ENCODE peak calls at places on chromosomes 5 and 9, in four cellular contexts. W, D, Z and N are unnamed samples.

GRCh38 chr9:134475051-134475790 is 149.0 kb downstream of the RXRA start:
- DNase-seq in Z (peak; percentile 79), W (no peak), D (peak; percentile 84), N (no peak)

GRCh38 chr9:79883073-79883645 is 311.4 kb downstream of the TLE4 start:
- DNase-seq in W (no peak), D (no peak), Z (no peak), N (no peak)

GRCh38 chr9:76725181-76725580 is 39.1 kb upstream of the PCA3 start:
- DNase-seq in Z (no peak), D (no peak), W (no peak), N (no peak)

GRCh38 chr5:174721522-174722432 is 2.6 kb upstream of the MSX2 start:
- DNase-seq in Z (no peak), W (no peak), D (no peak), N (no peak)

GRCh38 chr5:122517091-122517490 is 205.1 kb downstream of the SNCAIP start:
- DNase-seq in W (no peak), D (no peak), Z (no peak), N (no peak)

GRCh38 chr9:504921-505821 is 290.5 kb downstream of the DOCK8 start:
- DNase-seq in W (no peak), D (peak; percentile 2), Z (peak; percentile 46), N (no peak)

GRCh38 chr5:72628771-72629313 is 121.6 kb upstream of the ZNF366 start:
- DNase-seq in D (no peak), Z (no peak), W (no peak), N (no peak)

GRCh38 chr5:137370511-137371071 is 128.5 kb downstream of the SPOCK1 start:
- DNase-seq in Z (no peak), W (no peak), D (no peak), N (no peak)

GRCh38 chr5:170648546-170648945 is 135.0 kb upstream of the GABRP start:
- DNase-seq in W (no peak), D (peak; percentile 70), Z (no peak), N (no peak)

GRCh38 chr5:107580902-107581823 is 89.6 kb downstream of the EFNA5 start:
- DNase-seq in W (no peak), Z (no peak), D (peak; percentile 59), N (peak; percentile 25)

GRCh38 chr5:9196403-9197224 is 349.3 kb downstream of the SEMA5A start:
- DNase-seq in W (peak; percentile 42), D (peak; percentile 88), Z (no peak), N (peak; percentile 63)

GRCh38 chr9:80555782-80556325 is 984.1 kb downstream of the TLE4 start:
- DNase-seq in W (no peak), D (peak; percentile 53), Z (no peak), N (no peak)

GRCh38 chr5:57172466-57172961 is 1.3 kb upstream of the GPBP1 start:
- DNase-seq in Z (peak; percentile 51), D (peak; percentile 50), W (no peak), N (no peak)

GRCh38 chr5:132487095-132487428 is 3.5 kb downstream of the IRF1 start:
- DNase-seq in W (no peak), D (no peak), Z (peak; percentile 1), N (no peak)

GRCh38 chr9:71485306-71485705 is 283.0 kb downstream of the CEMIP2 start:
- DNase-seq in W (no peak), D (no peak), Z (no peak), N (no peak)

GRCh38 chr9:116087246-116087645 is 66.3 kb upstream of the PAPPA start:
- DNase-seq in Z (no peak), W (peak; percentile 42), D (peak; percentile 96), N (no peak)

GRCh38 chr9:84271004-84271886 is 69.3 kb downstream of the SLC28A3 start:
- DNase-seq in Z (peak; percentile 15), W (peak; percentile 26), D (peak; percentile 89), N (peak; percentile 13)

GRCh38 chr5:73693573-73694061 is 67.6 kb downstream of the ARHGEF28 start:
- DNase-seq in D (peak; percentile 74), W (peak; percentile 18), Z (peak; percentile 58), N (no peak)

GRCh38 chr5:50744761-50745160 is 78.3 kb downstream of the PARP8 start:
- DNase-seq in W (peak; percentile 23), D (peak; percentile 65), Z (no peak), N (peak; percentile 28)

GRCh38 chr5:160269017-160269416 is 39.7 kb downstream of the FABP6 start:
- DNase-seq in D (peak; percentile 86), W (peak; percentile 56), Z (peak; percentile 76), N (no peak)

GRCh38 chr9:97751510-97751909 is 54.4 kb upstream of the XPA start:
- DNase-seq in D (no peak), W (no peak), Z (no peak), N (no peak)

GRCh38 chr9:96567203-96567700 is 52.4 kb downstream of the CDC14B start:
- DNase-seq in Z (no peak), D (peak; percentile 35), W (no peak), N (no peak)

GRCh38 chr9:122186301-122186700 is 26.6 kb downstream of the MORN5 start:
- DNase-seq in W (no peak), Z (peak; percentile 69), D (no peak), N (no peak)

GRCh38 chr9:81519816-81520215 is 169.5 kb downstream of the TLE1 start:
- DNase-seq in W (no peak), D (no peak), Z (no peak), N (no peak)

GRCh38 chr5:138264183-138264582 is 10.2 kb downstream of the GFRA3 start:
- DNase-seq in W (no peak), Z (no peak), D (no peak), N (no peak)

GRCh38 chr5:11335881-11336760 is 568.1 kb downstream of the CTNND2 start:
- DNase-seq in Z (no peak), W (no peak), D (no peak), N (no peak)

GRCh38 chr5:128667148-128667547 is 129.1 kb upstream of the FBN2 start:
- DNase-seq in D (peak; percentile 54), W (no peak), Z (no peak), N (no peak)

GRCh38 chr5:128668921-128669320 is 130.9 kb upstream of the FBN2 start:
- DNase-seq in Z (no peak), D (no peak), W (no peak), N (no peak)

GRCh38 chr5:128667751-128668150 is 129.7 kb upstream of the FBN2 start:
- DNase-seq in W (no peak), D (no peak), Z (no peak), N (no peak)

GRCh38 chr5:128662998-128663397 is 125.0 kb upstream of the FBN2 start:
- DNase-seq in D (no peak), W (no peak), Z (no peak), N (no peak)

DNA sequence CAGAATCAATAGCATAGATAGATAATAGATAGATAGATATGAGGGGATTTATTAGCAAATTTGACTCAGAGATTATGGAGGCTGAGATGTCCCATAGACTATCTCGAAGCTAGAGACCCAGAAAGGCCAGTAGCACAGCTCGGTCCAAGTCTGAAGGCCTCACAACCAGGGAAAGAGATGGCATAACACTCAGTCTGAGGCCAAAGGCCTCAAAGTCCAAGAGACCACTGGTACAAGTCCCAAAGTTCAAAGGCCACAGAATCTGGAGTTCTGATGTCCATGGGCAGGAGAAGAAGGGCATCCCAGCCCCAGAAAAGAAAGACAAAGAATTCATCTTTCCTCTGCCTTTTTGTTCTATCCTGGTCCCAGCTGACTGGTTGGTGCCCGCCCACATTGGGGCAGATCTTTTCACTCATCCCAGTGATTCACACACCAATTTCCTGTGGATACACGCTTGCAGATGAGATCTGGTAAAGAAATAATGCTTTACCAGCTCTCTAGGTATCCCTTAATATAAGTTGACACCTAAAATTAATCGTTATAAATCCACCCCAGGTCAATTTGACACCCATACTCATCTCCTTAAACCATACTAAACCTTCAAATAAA is 127.8 kb upstream of the FBN2 start:
- DNase-seq in Z (no peak), W (no peak), D (no peak), N (no peak)
- H3K4me3 ChIP-seq in Z (no peak overlapping the region), W (no peak overlapping the region), D (no peak overlapping the region), N (no peak overlapping the region)

GRCh38 chr9:101484046-101484445 is 48.5 kb upstream of the ALDOB start:
- DNase-seq in W (no peak), Z (no peak), D (no peak), N (no peak)

GRCh38 chr9:101487443-101487855 is 46.2 kb upstream of the RNF20 start:
- DNase-seq in W (no peak), Z (peak; percentile 15), D (no peak), N (no peak)

GRCh38 chr9:101485873-101486692 is 47.6 kb upstream of the RNF20 start:
- DNase-seq in D (peak; percentile 42), W (no peak), Z (peak; percentile 73), N (no peak)

GRCh38 chr9:101481296-101481695 is 45.7 kb upstream of the ALDOB start:
- DNase-seq in Z (no peak), D (no peak), W (no peak), N (no peak)

GRCh38 chr9:101486693-101487442 is 46.8 kb upstream of the RNF20 start:
- DNase-seq in W (no peak), D (peak; percentile 65), Z (peak; percentile 72), N (no peak)
- TF ChIP-seq CTCF in W (peak; percentile 40), D (peak; percentile 39), Z (no peak), N (peak; percentile 34)

DNA sequence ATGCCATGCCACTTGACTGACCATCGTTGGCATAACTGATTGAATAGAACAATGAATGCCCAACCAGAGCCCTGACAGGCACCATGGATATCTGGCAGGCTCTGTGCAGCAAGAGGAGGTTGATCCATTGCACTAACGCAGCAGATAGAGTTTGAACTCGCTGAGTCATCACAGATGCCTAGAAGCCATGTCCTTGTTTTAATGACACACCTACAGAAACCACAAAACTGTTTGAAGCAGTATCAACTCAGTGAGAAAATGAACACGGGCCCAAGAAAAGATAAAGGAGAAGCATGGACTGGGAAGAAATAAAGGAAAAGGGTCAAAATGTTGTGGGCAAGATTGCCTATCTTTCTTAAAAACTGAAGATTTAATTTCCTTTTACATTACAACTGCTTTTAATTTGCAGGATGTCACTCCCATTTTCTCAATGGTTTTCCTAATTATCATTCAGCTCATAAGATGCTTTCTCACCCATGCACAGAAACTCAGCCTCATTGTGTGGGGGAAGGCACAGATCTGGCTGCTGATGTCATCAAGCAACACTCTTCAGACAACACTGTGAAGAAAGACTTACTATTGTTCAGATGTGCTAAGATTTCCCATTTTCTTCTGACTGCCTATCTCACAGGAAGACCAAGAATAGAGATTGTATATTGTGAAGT is 129.0 kb downstream of the PIK3R1 start:
- DNase-seq in Z (no peak), D (peak; percentile 61), W (no peak), N (no peak)
- H3K4me3 ChIP-seq in Z (no peak overlapping the region), D (no peak overlapping the region), W (no peak overlapping the region), N (no peak overlapping the region)

GRCh38 chr5:169415948-169416347 is 115.0 kb upstream of the SLIT3 start:
- DNase-seq in Z (no peak), W (no peak), D (no peak), N (no peak)
- TF ChIP-seq CTCF in Z (no peak), W (no peak), D (no peak), N (no peak)

DNA sequence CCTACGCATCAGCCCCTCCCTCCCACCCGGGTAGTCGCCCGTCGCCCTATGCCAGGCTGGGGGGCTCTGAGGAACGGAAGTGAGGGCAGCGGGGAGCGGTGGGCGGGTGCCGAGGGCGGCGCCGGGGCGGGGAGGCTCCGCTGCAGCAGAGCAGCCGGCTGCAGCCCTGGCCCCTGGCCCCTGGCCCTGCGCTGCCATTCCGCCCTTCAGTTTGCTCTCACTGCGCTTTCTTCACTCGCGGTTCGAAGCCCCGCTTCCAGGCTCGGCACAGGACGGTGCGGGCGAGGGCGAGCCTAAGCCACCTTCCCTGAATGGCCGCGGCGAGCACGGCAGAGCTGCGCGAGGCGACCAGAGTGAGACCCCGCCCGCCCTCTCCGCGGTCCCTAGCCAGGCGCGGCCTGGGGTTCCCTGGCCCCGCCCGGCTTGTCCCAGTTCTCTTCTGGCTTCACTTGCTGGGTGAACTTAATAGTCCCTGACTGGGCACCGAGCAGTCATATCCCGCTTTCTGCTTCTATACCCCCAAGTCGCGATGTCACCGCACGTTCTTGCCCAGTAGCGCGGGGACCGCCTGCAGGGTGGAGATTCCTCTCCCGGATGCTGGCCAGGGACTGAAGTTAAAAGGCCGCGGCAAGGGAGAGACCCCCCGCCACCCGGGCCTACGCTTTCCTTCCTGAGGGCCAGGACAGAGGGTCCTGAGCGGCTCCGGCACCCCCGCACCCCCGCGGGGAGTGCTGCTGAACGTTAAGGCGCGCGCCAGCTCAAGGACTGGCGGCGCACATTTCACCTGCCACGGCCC is 618 bp upstream of the TRIM36 start:
- DNase-seq in Z (peak; percentile 63), D (peak; percentile 29), W (no peak), N (no peak)
- H3K4me3 ChIP-seq in Z (peak overlapping the region; percentile 50), D (peak overlapping the region; percentile 81), W (peak overlapping the region; percentile 77), N (peak overlapping the region; percentile 76)